ENCODE peak calls at places on chromosome 17, in eight cellular contexts. One of them, this sample, is unnamed.

GRCh38 chr17:44390250-44390649 is 801 bp upstream of the ITGA2B start:
- DNase-seq in NCI-H82: peak
- DNase-seq in kidney: peak
- DNase-seq in stimulated activated CD8-positive, alpha-beta memory T cell treated with anti-CD3 and anti-CD28 coated beads, Interleukin-4, amount 100 ng/mL, for 1 hour: no peak
- DNase-seq in NCI-H2081 treated with DMSO at 0.1 percent for 48 hours: no peak
- DNase-seq in HTR-8/SVneo: no peak
- DNase-seq in amygdala: no peak
- DNase-seq in activated CD4-positive, alpha-beta memory T cell treated with anti-CD3 and anti-CD28 coated beads, Interleukin-2, amount 10 ng/mL, durations not matched to agents 7 days and 5 days: no peak
- DNase-seq in this sample: no peak

GRCh38 chr17:4678448-4679026 is 25.4 kb downstream of the PELP1 start:
- DNase-seq in NCI-H82: no peak
- DNase-seq in kidney: no peak
- DNase-seq in stimulated activated CD8-positive, alpha-beta memory T cell treated with anti-CD3 and anti-CD28 coated beads, Interleukin-4, amount 100 ng/mL, for 1 hour: no peak
- DNase-seq in NCI-H2081 treated with DMSO at 0.1 percent for 48 hours: no peak
- DNase-seq in HTR-8/SVneo: peak
- DNase-seq in amygdala: no peak
- DNase-seq in activated CD4-positive, alpha-beta memory T cell treated with anti-CD3 and anti-CD28 coated beads, Interleukin-2, amount 10 ng/mL, durations not matched to agents 7 days and 5 days: peak
- DNase-seq in this sample: no peak

GRCh38 chr17:56710986-56711385 is 117.5 kb downstream of the NOG start:
- DNase-seq in NCI-H82: peak
- DNase-seq in kidney: no peak
- DNase-seq in stimulated activated CD8-positive, alpha-beta memory T cell treated with anti-CD3 and anti-CD28 coated beads, Interleukin-4, amount 100 ng/mL, for 1 hour: no peak
- DNase-seq in NCI-H2081 treated with DMSO at 0.1 percent for 48 hours: no peak
- DNase-seq in HTR-8/SVneo: peak
- DNase-seq in amygdala: no peak
- DNase-seq in activated CD4-positive, alpha-beta memory T cell treated with anti-CD3 and anti-CD28 coated beads, Interleukin-2, amount 10 ng/mL, durations not matched to agents 7 days and 5 days: no peak
- DNase-seq in this sample: no peak

GRCh38 chr17:7383742-7384488 is 3.0 kb downstream of the TNK1 start:
- DNase-seq in NCI-H82: peak
- DNase-seq in kidney: peak
- DNase-seq in stimulated activated CD8-positive, alpha-beta memory T cell treated with anti-CD3 and anti-CD28 coated beads, Interleukin-4, amount 100 ng/mL, for 1 hour: peak
- DNase-seq in NCI-H2081 treated with DMSO at 0.1 percent for 48 hours: no peak
- DNase-seq in HTR-8/SVneo: peak
- DNase-seq in amygdala: peak
- DNase-seq in activated CD4-positive, alpha-beta memory T cell treated with anti-CD3 and anti-CD28 coated beads, Interleukin-2, amount 10 ng/mL, durations not matched to agents 7 days and 5 days: peak
- DNase-seq in this sample: no peak

GRCh38 chr17:47324224-47325020 is 667 bp downstream of the EFCAB13 start:
- DNase-seq in NCI-H82: peak
- DNase-seq in kidney: no peak
- DNase-seq in stimulated activated CD8-positive, alpha-beta memory T cell treated with anti-CD3 and anti-CD28 coated beads, Interleukin-4, amount 100 ng/mL, for 1 hour: peak
- DNase-seq in NCI-H2081 treated with DMSO at 0.1 percent for 48 hours: no peak
- DNase-seq in HTR-8/SVneo: peak
- DNase-seq in amygdala: no peak
- DNase-seq in activated CD4-positive, alpha-beta memory T cell treated with anti-CD3 and anti-CD28 coated beads, Interleukin-2, amount 10 ng/mL, durations not matched to agents 7 days and 5 days: peak
- DNase-seq in this sample: no peak

GRCh38 chr17:81487487-81488275 is 24.9 kb downstream of the ACTG1 start:
- DNase-seq in NCI-H82: peak
- DNase-seq in kidney: peak
- DNase-seq in stimulated activated CD8-positive, alpha-beta memory T cell treated with anti-CD3 and anti-CD28 coated beads, Interleukin-4, amount 100 ng/mL, for 1 hour: peak
- DNase-seq in NCI-H2081 treated with DMSO at 0.1 percent for 48 hours: peak
- DNase-seq in HTR-8/SVneo: peak
- DNase-seq in amygdala: peak
- DNase-seq in activated CD4-positive, alpha-beta memory T cell treated with anti-CD3 and anti-CD28 coated beads, Interleukin-2, amount 10 ng/mL, durations not matched to agents 7 days and 5 days: peak
- DNase-seq in this sample: peak

GRCh38 chr17:5226940-5227878 is 7.5 kb downstream of the SCIMP start:
- DNase-seq in NCI-H82: no peak
- DNase-seq in kidney: no peak
- DNase-seq in stimulated activated CD8-positive, alpha-beta memory T cell treated with anti-CD3 and anti-CD28 coated beads, Interleukin-4, amount 100 ng/mL, for 1 hour: no peak
- DNase-seq in NCI-H2081 treated with DMSO at 0.1 percent for 48 hours: no peak
- DNase-seq in HTR-8/SVneo: no peak
- DNase-seq in amygdala: no peak
- DNase-seq in activated CD4-positive, alpha-beta memory T cell treated with anti-CD3 and anti-CD28 coated beads, Interleukin-2, amount 10 ng/mL, durations not matched to agents 7 days and 5 days: no peak
- DNase-seq in this sample: no peak

GRCh38 chr17:51045616-51046526 is 74.8 kb downstream of the SPAG9 start:
- DNase-seq in NCI-H82: peak
- DNase-seq in kidney: no peak
- DNase-seq in stimulated activated CD8-positive, alpha-beta memory T cell treated with anti-CD3 and anti-CD28 coated beads, Interleukin-4, amount 100 ng/mL, for 1 hour: no peak
- DNase-seq in NCI-H2081 treated with DMSO at 0.1 percent for 48 hours: peak
- DNase-seq in HTR-8/SVneo: no peak
- DNase-seq in amygdala: no peak
- DNase-seq in activated CD4-positive, alpha-beta memory T cell treated with anti-CD3 and anti-CD28 coated beads, Interleukin-2, amount 10 ng/mL, durations not matched to agents 7 days and 5 days: no peak
- DNase-seq in this sample: no peak

GRCh38 chr17:82010575-82011525 is 11.8 kb downstream of the CENPX start:
- DNase-seq in NCI-H82: no peak
- DNase-seq in kidney: no peak
- DNase-seq in stimulated activated CD8-positive, alpha-beta memory T cell treated with anti-CD3 and anti-CD28 coated beads, Interleukin-4, amount 100 ng/mL, for 1 hour: no peak
- DNase-seq in NCI-H2081 treated with DMSO at 0.1 percent for 48 hours: no peak
- DNase-seq in HTR-8/SVneo: no peak
- DNase-seq in amygdala: no peak
- DNase-seq in activated CD4-positive, alpha-beta memory T cell treated with anti-CD3 and anti-CD28 coated beads, Interleukin-2, amount 10 ng/mL, durations not matched to agents 7 days and 5 days: no peak
- DNase-seq in this sample: no peak

GRCh38 chr17:45108051-45108450 is 24.3 kb downstream of the PLCD3 start:
- DNase-seq in NCI-H82: no peak
- DNase-seq in kidney: no peak
- DNase-seq in stimulated activated CD8-positive, alpha-beta memory T cell treated with anti-CD3 and anti-CD28 coated beads, Interleukin-4, amount 100 ng/mL, for 1 hour: no peak
- DNase-seq in NCI-H2081 treated with DMSO at 0.1 percent for 48 hours: no peak
- DNase-seq in HTR-8/SVneo: no peak
- DNase-seq in amygdala: no peak
- DNase-seq in activated CD4-positive, alpha-beta memory T cell treated with anti-CD3 and anti-CD28 coated beads, Interleukin-2, amount 10 ng/mL, durations not matched to agents 7 days and 5 days: no peak
- DNase-seq in this sample: no peak

GRCh38 chr17:65334391-65334790 is 197.2 kb downstream of the RGS9 start:
- DNase-seq in NCI-H82: no peak
- DNase-seq in kidney: no peak
- DNase-seq in stimulated activated CD8-positive, alpha-beta memory T cell treated with anti-CD3 and anti-CD28 coated beads, Interleukin-4, amount 100 ng/mL, for 1 hour: no peak
- DNase-seq in NCI-H2081 treated with DMSO at 0.1 percent for 48 hours: no peak
- DNase-seq in HTR-8/SVneo: no peak
- DNase-seq in amygdala: no peak
- DNase-seq in activated CD4-positive, alpha-beta memory T cell treated with anti-CD3 and anti-CD28 coated beads, Interleukin-2, amount 10 ng/mL, durations not matched to agents 7 days and 5 days: no peak
- DNase-seq in this sample: no peak

GRCh38 chr17:32485261-32485955 is 1.4 kb upstream of the CDK5R1 start:
- DNase-seq in NCI-H82: peak
- DNase-seq in kidney: peak
- DNase-seq in stimulated activated CD8-positive, alpha-beta memory T cell treated with anti-CD3 and anti-CD28 coated beads, Interleukin-4, amount 100 ng/mL, for 1 hour: no peak
- DNase-seq in NCI-H2081 treated with DMSO at 0.1 percent for 48 hours: no peak
- DNase-seq in HTR-8/SVneo: no peak
- DNase-seq in amygdala: no peak
- DNase-seq in activated CD4-positive, alpha-beta memory T cell treated with anti-CD3 and anti-CD28 coated beads, Interleukin-2, amount 10 ng/mL, durations not matched to agents 7 days and 5 days: no peak
- DNase-seq in this sample: no peak

GRCh38 chr17:63279498-63280230 is 166.4 kb downstream of the CYB561 start:
- DNase-seq in NCI-H82: no peak
- DNase-seq in kidney: no peak
- DNase-seq in stimulated activated CD8-positive, alpha-beta memory T cell treated with anti-CD3 and anti-CD28 coated beads, Interleukin-4, amount 100 ng/mL, for 1 hour: no peak
- DNase-seq in NCI-H2081 treated with DMSO at 0.1 percent for 48 hours: no peak
- DNase-seq in HTR-8/SVneo: no peak
- DNase-seq in amygdala: no peak
- DNase-seq in activated CD4-positive, alpha-beta memory T cell treated with anti-CD3 and anti-CD28 coated beads, Interleukin-2, amount 10 ng/mL, durations not matched to agents 7 days and 5 days: no peak
- DNase-seq in this sample: no peak

GRCh38 chr17:56737741-56738161 is 96.0 kb downstream of the C17orf67 start:
- DNase-seq in NCI-H82: no peak
- DNase-seq in kidney: no peak
- DNase-seq in stimulated activated CD8-positive, alpha-beta memory T cell treated with anti-CD3 and anti-CD28 coated beads, Interleukin-4, amount 100 ng/mL, for 1 hour: no peak
- DNase-seq in NCI-H2081 treated with DMSO at 0.1 percent for 48 hours: no peak
- DNase-seq in HTR-8/SVneo: no peak
- DNase-seq in amygdala: no peak
- DNase-seq in activated CD4-positive, alpha-beta memory T cell treated with anti-CD3 and anti-CD28 coated beads, Interleukin-2, amount 10 ng/mL, durations not matched to agents 7 days and 5 days: no peak
- DNase-seq in this sample: no peak

GRCh38 chr17:2207815-2208515 is 95.6 kb downstream of the SMG6 start:
- DNase-seq in NCI-H82: no peak
- DNase-seq in kidney: no peak
- DNase-seq in stimulated activated CD8-positive, alpha-beta memory T cell treated with anti-CD3 and anti-CD28 coated beads, Interleukin-4, amount 100 ng/mL, for 1 hour: no peak
- DNase-seq in NCI-H2081 treated with DMSO at 0.1 percent for 48 hours: no peak
- DNase-seq in HTR-8/SVneo: no peak
- DNase-seq in amygdala: no peak
- DNase-seq in activated CD4-positive, alpha-beta memory T cell treated with anti-CD3 and anti-CD28 coated beads, Interleukin-2, amount 10 ng/mL, durations not matched to agents 7 days and 5 days: no peak
- DNase-seq in this sample: no peak

GRCh38 chr17:7444682-7445010 is 215 bp upstream of the CHRNB1 start:
- DNase-seq in NCI-H82: peak
- DNase-seq in kidney: no peak
- DNase-seq in stimulated activated CD8-positive, alpha-beta memory T cell treated with anti-CD3 and anti-CD28 coated beads, Interleukin-4, amount 100 ng/mL, for 1 hour: no peak
- DNase-seq in NCI-H2081 treated with DMSO at 0.1 percent for 48 hours: no peak
- DNase-seq in HTR-8/SVneo: no peak
- DNase-seq in amygdala: no peak
- DNase-seq in activated CD4-positive, alpha-beta memory T cell treated with anti-CD3 and anti-CD28 coated beads, Interleukin-2, amount 10 ng/mL, durations not matched to agents 7 days and 5 days: no peak
- DNase-seq in this sample: no peak

GRCh38 chr17:66485272-66485947 is 183.0 kb downstream of the PRKCA start:
- DNase-seq in NCI-H82: no peak
- DNase-seq in kidney: no peak
- DNase-seq in stimulated activated CD8-positive, alpha-beta memory T cell treated with anti-CD3 and anti-CD28 coated beads, Interleukin-4, amount 100 ng/mL, for 1 hour: no peak
- DNase-seq in NCI-H2081 treated with DMSO at 0.1 percent for 48 hours: no peak
- DNase-seq in HTR-8/SVneo: no peak
- DNase-seq in amygdala: no peak
- DNase-seq in activated CD4-positive, alpha-beta memory T cell treated with anti-CD3 and anti-CD28 coated beads, Interleukin-2, amount 10 ng/mL, durations not matched to agents 7 days and 5 days: no peak
- DNase-seq in this sample: no peak

GRCh38 chr17:82737981-82738877 is 2.8 kb downstream of the FN3K start:
- DNase-seq in NCI-H82: no peak
- DNase-seq in kidney: peak
- DNase-seq in stimulated activated CD8-positive, alpha-beta memory T cell treated with anti-CD3 and anti-CD28 coated beads, Interleukin-4, amount 100 ng/mL, for 1 hour: no peak
- DNase-seq in NCI-H2081 treated with DMSO at 0.1 percent for 48 hours: no peak
- DNase-seq in HTR-8/SVneo: no peak
- DNase-seq in amygdala: peak
- DNase-seq in activated CD4-positive, alpha-beta memory T cell treated with anti-CD3 and anti-CD28 coated beads, Interleukin-2, amount 10 ng/mL, durations not matched to agents 7 days and 5 days: no peak
- DNase-seq in this sample: peak

GRCh38 chr17:49783051-49783715 is 5.3 kb upstream of the KAT7 start:
- DNase-seq in NCI-H82: peak
- DNase-seq in kidney: no peak
- DNase-seq in stimulated activated CD8-positive, alpha-beta memory T cell treated with anti-CD3 and anti-CD28 coated beads, Interleukin-4, amount 100 ng/mL, for 1 hour: no peak
- DNase-seq in NCI-H2081 treated with DMSO at 0.1 percent for 48 hours: no peak
- DNase-seq in HTR-8/SVneo: no peak
- DNase-seq in amygdala: no peak
- DNase-seq in activated CD4-positive, alpha-beta memory T cell treated with anti-CD3 and anti-CD28 coated beads, Interleukin-2, amount 10 ng/mL, durations not matched to agents 7 days and 5 days: no peak
- DNase-seq in this sample: no peak

GRCh38 chr17:43723697-43724359 is 34.8 kb downstream of the SOST start:
- DNase-seq in NCI-H82: no peak
- DNase-seq in kidney: peak
- DNase-seq in stimulated activated CD8-positive, alpha-beta memory T cell treated with anti-CD3 and anti-CD28 coated beads, Interleukin-4, amount 100 ng/mL, for 1 hour: no peak
- DNase-seq in NCI-H2081 treated with DMSO at 0.1 percent for 48 hours: no peak
- DNase-seq in HTR-8/SVneo: peak
- DNase-seq in amygdala: no peak
- DNase-seq in activated CD4-positive, alpha-beta memory T cell treated with anti-CD3 and anti-CD28 coated beads, Interleukin-2, amount 10 ng/mL, durations not matched to agents 7 days and 5 days: no peak
- DNase-seq in this sample: no peak

This sample was measured in hypothalamus.